ENCODE peak calls at places on chromosomes 1 and 21, in eight cellular contexts. One of them, this sample, is unnamed.

GRCh38 chr1:84504580-84505021 is 1.6 kb upstream of the SPATA1 start:
- DNase-seq in GM23338: no peak
- DNase-seq in foreskin fibroblast: peak
- DNase-seq in prostate gland: no peak
- DNase-seq in transverse colon: no peak
- DNase-seq in fibroblast of mammary gland: peak
- DNase-seq in HFF-Myc: no peak
- DNase-seq in AG04450: peak
- DNase-seq in this sample: no peak

GRCh38 chr1:171784779-171785178 is 3.3 kb downstream of the METTL13 start:
- DNase-seq in GM23338: no peak
- DNase-seq in foreskin fibroblast: no peak
- DNase-seq in prostate gland: no peak
- DNase-seq in transverse colon: no peak
- DNase-seq in fibroblast of mammary gland: no peak
- DNase-seq in HFF-Myc: no peak
- DNase-seq in AG04450: no peak
- DNase-seq in this sample: no peak

GRCh38 chr1:11997081-11997851 is 17.0 kb downstream of the MFN2 start:
- DNase-seq in GM23338: no peak
- DNase-seq in foreskin fibroblast: no peak
- DNase-seq in prostate gland: no peak
- DNase-seq in transverse colon: no peak
- DNase-seq in fibroblast of mammary gland: no peak
- DNase-seq in HFF-Myc: no peak
- DNase-seq in AG04450: no peak
- DNase-seq in this sample: no peak

GRCh38 chr21:38680401-38680800 is 125.3 kb upstream of the ETS2 start:
- DNase-seq in GM23338: no peak
- DNase-seq in foreskin fibroblast: no peak
- DNase-seq in prostate gland: no peak
- DNase-seq in transverse colon: no peak
- DNase-seq in fibroblast of mammary gland: peak
- DNase-seq in HFF-Myc: no peak
- DNase-seq in AG04450: no peak
- DNase-seq in this sample: no peak

GRCh38 chr1:114339379-114339778 is 171.6 kb downstream of the TRIM33 start:
- DNase-seq in GM23338: no peak
- DNase-seq in foreskin fibroblast: no peak
- DNase-seq in prostate gland: no peak
- DNase-seq in transverse colon: no peak
- DNase-seq in fibroblast of mammary gland: no peak
- DNase-seq in HFF-Myc: no peak
- DNase-seq in AG04450: no peak
- DNase-seq in this sample: no peak

GRCh38 chr1:235068155-235069121 is 60.2 kb downstream of the TOMM20 start:
- DNase-seq in GM23338: no peak
- DNase-seq in foreskin fibroblast: peak
- DNase-seq in prostate gland: peak
- DNase-seq in transverse colon: no peak
- DNase-seq in fibroblast of mammary gland: peak
- DNase-seq in HFF-Myc: no peak
- DNase-seq in AG04450: no peak
- DNase-seq in this sample: peak

GRCh38 chr1:201142011-201142853 is 12.0 kb downstream of the TMEM9 start:
- DNase-seq in GM23338: no peak
- DNase-seq in foreskin fibroblast: peak
- DNase-seq in prostate gland: no peak
- DNase-seq in transverse colon: no peak
- DNase-seq in fibroblast of mammary gland: peak
- DNase-seq in HFF-Myc: no peak
- DNase-seq in AG04450: no peak
- DNase-seq in this sample: no peak

GRCh38 chr1:41109316-41110263 is 88.1 kb upstream of the SLFNL1 start:
- DNase-seq in GM23338: peak
- DNase-seq in foreskin fibroblast: peak
- DNase-seq in prostate gland: peak
- DNase-seq in transverse colon: peak
- DNase-seq in fibroblast of mammary gland: peak
- DNase-seq in HFF-Myc: peak
- DNase-seq in AG04450: peak
- DNase-seq in this sample: peak

GRCh38 chr1:245290836-245291235 is 136.1 kb downstream of the KIF26B start:
- DNase-seq in GM23338: no peak
- DNase-seq in foreskin fibroblast: no peak
- DNase-seq in prostate gland: no peak
- DNase-seq in transverse colon: no peak
- DNase-seq in fibroblast of mammary gland: no peak
- DNase-seq in HFF-Myc: no peak
- DNase-seq in AG04450: no peak
- DNase-seq in this sample: no peak

GRCh38 chr1:174367892-174368291 is 79.9 kb upstream of the GPR52 start:
- DNase-seq in GM23338: no peak
- DNase-seq in foreskin fibroblast: no peak
- DNase-seq in prostate gland: no peak
- DNase-seq in transverse colon: no peak
- DNase-seq in fibroblast of mammary gland: no peak
- DNase-seq in HFF-Myc: no peak
- DNase-seq in AG04450: no peak
- DNase-seq in this sample: no peak

GRCh38 chr1:20357796-20358195 is 67.1 kb downstream of the VWA5B1 start:
- DNase-seq in GM23338: no peak
- DNase-seq in foreskin fibroblast: no peak
- DNase-seq in prostate gland: no peak
- DNase-seq in transverse colon: no peak
- DNase-seq in fibroblast of mammary gland: no peak
- DNase-seq in HFF-Myc: no peak
- DNase-seq in AG04450: no peak
- DNase-seq in this sample: no peak

DNA sequence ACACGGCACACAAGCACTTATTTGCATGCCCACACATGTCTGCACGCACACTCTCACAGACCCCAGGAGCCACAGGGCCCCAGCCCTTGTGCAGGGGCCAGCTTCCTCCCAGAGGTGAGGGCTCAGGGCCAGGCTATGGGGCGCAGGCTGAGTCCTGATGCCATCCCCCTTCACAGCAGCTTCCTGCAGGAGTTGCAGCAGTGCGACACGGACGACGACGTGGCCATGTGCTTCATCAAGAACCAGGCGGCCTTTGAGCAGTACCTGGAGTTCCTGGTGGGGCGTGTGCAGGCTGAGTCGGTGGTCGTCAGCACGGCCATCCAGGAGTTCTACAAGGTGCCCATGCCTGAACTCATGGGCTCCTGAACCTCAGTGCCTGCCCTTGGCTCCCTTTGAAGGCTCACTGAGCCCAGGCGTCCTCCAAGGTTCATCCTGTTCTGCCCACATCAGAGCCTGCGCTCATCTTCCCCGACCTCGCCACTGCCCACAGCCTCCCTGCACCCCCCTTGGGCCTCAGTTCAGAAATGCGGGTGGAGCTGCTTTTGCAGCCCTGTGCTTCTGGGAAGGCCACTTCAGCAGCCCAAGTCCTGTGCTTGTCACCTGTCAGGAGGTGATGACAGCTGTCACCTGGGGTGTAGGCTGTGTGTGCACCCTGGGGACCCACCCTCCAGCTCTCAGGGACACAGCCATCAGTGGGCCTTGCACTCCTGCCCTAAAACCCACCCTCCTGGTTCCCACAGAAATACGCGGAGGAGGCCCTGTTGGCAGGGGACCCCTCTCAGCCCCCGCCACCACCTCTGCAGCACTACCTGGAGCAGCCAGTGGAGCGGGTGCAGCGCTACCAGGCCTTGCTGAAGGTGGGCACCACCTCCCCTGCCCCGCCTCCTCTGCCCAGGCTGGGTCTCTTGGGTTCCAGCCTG is 66.6 kb downstream of the TRIM11 start:
- DNase-seq in GM23338: no peak
- DNase-seq in foreskin fibroblast: no peak
- DNase-seq in prostate gland: no peak
- DNase-seq in transverse colon: peak
- DNase-seq in fibroblast of mammary gland: no peak
- DNase-seq in HFF-Myc: no peak
- DNase-seq in AG04450: no peak
- DNase-seq in this sample: peak
- TF ChIP-seq CTCF in GM23338: no peak
- TF ChIP-seq CTCF in foreskin fibroblast: no peak
- TF ChIP-seq CTCF in prostate gland: no peak
- TF ChIP-seq CTCF in transverse colon: no peak
- TF ChIP-seq CTCF in fibroblast of mammary gland: no peak
- TF ChIP-seq CTCF in HFF-Myc: no peak
- TF ChIP-seq CTCF in AG04450: no peak
- TF ChIP-seq CTCF in this sample: no peak

DNA sequence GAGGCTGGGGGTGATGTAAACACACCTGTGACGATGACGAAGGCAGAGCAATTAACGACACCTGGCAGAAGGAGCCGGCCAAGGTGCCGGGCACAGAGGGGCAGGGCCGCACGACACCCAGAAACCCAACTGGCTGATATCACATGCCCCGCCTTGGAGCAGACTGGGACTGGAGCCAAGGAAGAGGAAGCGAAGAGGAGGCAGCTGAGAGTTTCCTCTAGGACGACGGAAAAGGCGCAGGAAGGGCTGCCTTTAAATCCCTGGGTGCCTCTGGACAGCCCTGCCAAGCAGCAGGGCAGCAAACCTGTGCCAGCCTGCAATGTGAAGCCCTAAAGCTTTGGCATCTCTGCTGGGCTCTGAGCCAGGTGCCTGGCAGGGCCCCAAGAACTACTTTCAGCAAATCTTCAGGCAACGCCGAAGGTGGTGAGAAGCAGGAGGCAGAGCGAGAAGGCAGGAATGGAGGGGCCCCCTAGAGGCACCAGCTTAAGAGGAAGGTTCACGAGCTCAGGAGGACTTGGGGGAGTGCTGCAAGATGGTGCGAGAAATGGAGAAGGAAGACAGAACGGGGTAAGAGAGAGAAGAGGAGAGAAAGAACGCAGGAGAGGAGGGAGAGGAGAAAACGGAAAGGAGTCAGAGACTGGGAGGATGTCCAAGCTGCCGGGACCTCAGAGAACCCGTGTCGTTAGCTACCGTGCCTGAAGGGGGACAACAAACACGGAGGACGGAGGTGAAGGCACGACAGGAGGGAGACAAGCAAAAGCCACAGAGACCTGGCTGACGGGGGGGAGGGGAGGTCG is 25.3 kb upstream of the PEF1 start:
- DNase-seq in GM23338: peak
- DNase-seq in foreskin fibroblast: peak
- DNase-seq in prostate gland: peak
- DNase-seq in transverse colon: peak
- DNase-seq in fibroblast of mammary gland: peak
- DNase-seq in HFF-Myc: no peak
- DNase-seq in AG04450: no peak
- DNase-seq in this sample: peak
- TF ChIP-seq CTCF in GM23338: peak
- TF ChIP-seq CTCF in foreskin fibroblast: peak
- TF ChIP-seq CTCF in prostate gland: no peak
- TF ChIP-seq CTCF in transverse colon: no peak
- TF ChIP-seq CTCF in fibroblast of mammary gland: no peak
- TF ChIP-seq CTCF in HFF-Myc: no peak
- TF ChIP-seq CTCF in AG04450: peak
- TF ChIP-seq CTCF in this sample: peak

GRCh38 chr1:10032287-10032589 is 520 bp upstream of the UBE4B start:
- DNase-seq in GM23338: no peak
- DNase-seq in foreskin fibroblast: no peak
- DNase-seq in prostate gland: no peak
- DNase-seq in transverse colon: no peak
- DNase-seq in fibroblast of mammary gland: no peak
- DNase-seq in HFF-Myc: no peak
- DNase-seq in AG04450: no peak
- DNase-seq in this sample: no peak
- TF ChIP-seq CTCF in GM23338: no peak
- TF ChIP-seq CTCF in foreskin fibroblast: no peak
- TF ChIP-seq CTCF in prostate gland: no peak
- TF ChIP-seq CTCF in transverse colon: no peak
- TF ChIP-seq CTCF in fibroblast of mammary gland: no peak
- TF ChIP-seq CTCF in HFF-Myc: no peak
- TF ChIP-seq CTCF in AG04450: no peak
- TF ChIP-seq CTCF in this sample: no peak

GRCh38 chr1:75916834-75917233 is 15.4 kb downstream of the ASB17 start:
- DNase-seq in GM23338: no peak
- DNase-seq in foreskin fibroblast: no peak
- DNase-seq in prostate gland: no peak
- DNase-seq in transverse colon: no peak
- DNase-seq in fibroblast of mammary gland: no peak
- DNase-seq in HFF-Myc: no peak
- DNase-seq in AG04450: no peak
- DNase-seq in this sample: no peak

DNA sequence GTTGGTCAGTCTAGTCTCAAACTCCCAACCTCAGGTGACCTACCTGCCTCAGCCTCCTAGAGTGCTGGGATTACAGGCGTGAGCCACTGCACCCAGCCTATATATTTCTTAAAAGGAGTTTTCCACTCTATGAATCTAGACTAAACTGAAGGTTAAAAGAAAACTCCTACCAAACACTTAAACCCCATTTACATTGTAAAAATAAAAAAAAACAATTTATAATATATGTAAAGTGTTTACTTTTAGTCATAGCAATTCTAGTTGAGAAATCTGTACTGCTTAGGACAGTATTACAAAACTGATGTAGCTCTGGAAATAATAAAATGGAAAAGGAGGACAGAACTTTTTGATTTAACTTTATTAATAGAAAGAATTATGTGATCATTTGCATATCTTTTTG is 9.5 kb downstream of the ASB17 start:
- DNase-seq in GM23338: no peak
- DNase-seq in foreskin fibroblast: no peak
- DNase-seq in prostate gland: no peak
- DNase-seq in transverse colon: no peak
- DNase-seq in fibroblast of mammary gland: no peak
- DNase-seq in HFF-Myc: no peak
- DNase-seq in AG04450: no peak
- DNase-seq in this sample: no peak
- TF ChIP-seq CTCF in GM23338: no peak
- TF ChIP-seq CTCF in foreskin fibroblast: no peak
- TF ChIP-seq CTCF in prostate gland: no peak
- TF ChIP-seq CTCF in transverse colon: no peak
- TF ChIP-seq CTCF in fibroblast of mammary gland: no peak
- TF ChIP-seq CTCF in HFF-Myc: no peak
- TF ChIP-seq CTCF in AG04450: no peak
- TF ChIP-seq CTCF in this sample: no peak

GRCh38 chr1:183471748-183472487 is 381 bp upstream of the SMG7 start:
- DNase-seq in GM23338: peak
- DNase-seq in foreskin fibroblast: peak
- DNase-seq in prostate gland: peak
- DNase-seq in transverse colon: peak
- DNase-seq in fibroblast of mammary gland: peak
- DNase-seq in HFF-Myc: peak
- DNase-seq in AG04450: peak
- DNase-seq in this sample: peak
- TF ChIP-seq CTCF in GM23338: peak
- TF ChIP-seq CTCF in foreskin fibroblast: no peak
- TF ChIP-seq CTCF in prostate gland: peak
- TF ChIP-seq CTCF in transverse colon: no peak
- TF ChIP-seq CTCF in fibroblast of mammary gland: no peak
- TF ChIP-seq CTCF in HFF-Myc: no peak
- TF ChIP-seq CTCF in AG04450: no peak
- TF ChIP-seq CTCF in this sample: no peak